ENCODE peak calls at places on chromosomes 13 and 19, in eight cellular contexts. R is heart left ventricle, A is suprapubic skin, V is gastrocnemius medialis, E is lower leg skin, B is erythroblast, Y is GM12891, H is esophagus squamous epithelium. O is an unnamed sample.

GRCh38 chr19:18501832-18502231 is 20.0 kb downstream of the ELL start:
- DNase-seq in E (no peak), A (no peak), Y (no peak), R (peak; percentile 85), H (no peak), V (no peak), B (no peak), O (no peak)

GRCh38 chr19:31002852-31003251 is 346.4 kb downstream of the TSHZ3 start:
- DNase-seq in E (no peak), A (no peak), H (no peak), B (no peak), Y (no peak), R (no peak), V (no peak), O (no peak)

GRCh38 chr13:98279473-98280175 is 102.6 kb upstream of the RNF113B start:
- DNase-seq in Y (no peak), V (no peak), H (no peak), E (no peak), R (no peak), B (no peak), A (no peak), O (no peak)

GRCh38 chr19:37997911-37998344 is 90.9 kb downstream of the SIPA1L3 start:
- DNase-seq in A (no peak), R (no peak), B (no peak), H (no peak), Y (no peak), E (no peak), V (no peak), O (no peak)

GRCh38 chr13:36818483-36819063 is 449 bp upstream of the RFXAP start:
- DNase-seq in V (no peak), E (no peak), Y (no peak), H (no peak), A (no peak), B (no peak), R (no peak), O (no peak)

GRCh38 chr13:24671367-24672117 is 8.7 kb upstream of the ATP12A start:
- DNase-seq in Y (no peak), E (peak; percentile 93), R (no peak), B (peak; percentile 31), H (no peak), A (no peak), V (no peak), O (no peak)

GRCh38 chr19:17872251-17873001 is 681 bp downstream of the SLC5A5 start:
- DNase-seq in A (no peak), E (no peak), H (no peak), B (peak; percentile 17), R (no peak), Y (no peak), V (no peak), O (no peak)

GRCh38 chr13:42847891-42848663 is 66.7 kb downstream of the FAM216B start:
- DNase-seq in E (no peak), V (no peak), B (no peak), A (no peak), Y (no peak), H (no peak), R (no peak), O (no peak)

GRCh38 chr13:81017525-81018152 is 676.7 kb upstream of the SPRY2 start:
- DNase-seq in V (no peak), R (no peak), H (no peak), E (no peak), Y (peak; percentile 2), B (peak; percentile 42), A (no peak), O (no peak)

GRCh38 chr13:76879211-76879875 is 6.9 kb downstream of the KCTD12 start:
- DNase-seq in B (no peak), A (peak; percentile 85), Y (peak; percentile 32), V (peak; percentile 48), H (peak; percentile 22), R (peak; percentile 71), E (peak; percentile 95), O (peak; percentile 25)

GRCh38 chr13:76516013-76516412 is 370.2 kb downstream of the KCTD12 start:
- DNase-seq in A (no peak), V (no peak), Y (no peak), E (no peak), R (no peak), B (no peak), H (no peak), O (no peak)

GRCh38 chr13:100302391-100302790 is 213.5 kb downstream of the PCCA start:
- DNase-seq in R (no peak), B (no peak), Y (no peak), E (no peak), A (no peak), V (no peak), H (no peak), O (no peak)

GRCh38 chr19:9289231-9289884 is 20.3 kb downstream of the ZNF699 start:
- DNase-seq in E (no peak), Y (no peak), B (no peak), A (no peak), V (no peak), H (no peak), R (no peak), O (no peak)

GRCh38 chr19:793775-794174 is 3.5 kb upstream of the PTBP1 start:
- DNase-seq in H (no peak), E (no peak), Y (no peak), B (no peak), A (no peak), V (no peak), R (no peak), O (no peak)

GRCh38 chr13:97971519-97971918 is 18.0 kb downstream of the IPO5 start:
- DNase-seq in B (no peak), Y (no peak), V (no peak), R (no peak), A (no peak), H (no peak), E (no peak), O (no peak)

GRCh38 chr19:32720216-32720935 is 809 bp downstream of the TDRD12 start:
- DNase-seq in E (peak; percentile 53), Y (no peak), B (no peak), R (no peak), A (no peak), V (no peak), H (no peak), O (no peak)

GRCh38 chr13:66405908-66406802 is 824.0 kb downstream of the PCDH9 start:
- DNase-seq in R (no peak), B (no peak), Y (no peak), E (no peak), V (no peak), A (no peak), H (no peak), O (no peak)

GRCh38 chr19:38266981-38267597 is 2.7 kb downstream of the SPINT2 start:
- DNase-seq in B (no peak), R (no peak), V (no peak), A (no peak), H (no peak), E (no peak), Y (no peak), O (no peak)

GRCh38 chr19:53549354-53549753 is 11.4 kb downstream of the ZNF331 start:
- DNase-seq in R (no peak), E (no peak), A (no peak), Y (no peak), B (no peak), H (no peak), V (no peak), O (no peak)

GRCh38 chr13:109361562-109361961 is 424.8 kb downstream of the IRS2 start:
- DNase-seq in V (no peak), B (no peak), E (no peak), H (no peak), Y (no peak), R (no peak), A (no peak), O (no peak)
- TF ChIP-seq POLR2A in V (no peak), B (no peak), E (no peak), H (no peak), Y (no peak), R (no peak), A (no peak), O (no peak)

GRCh38 chr13:112982281-112983041 is 13.4 kb downstream of the MCF2L start:
- DNase-seq in Y (no peak), B (no peak), V (no peak), E (no peak), A (no peak), H (no peak), R (no peak), O (no peak)

GRCh38 chr13:112984954-112985802 is 16.2 kb downstream of the MCF2L start:
- DNase-seq in Y (no peak), E (no peak), R (no peak), B (no peak), A (no peak), V (no peak), H (no peak), O (no peak)

GRCh38 chr13:112984501-112984900 is 15.5 kb downstream of the MCF2L start:
- DNase-seq in H (no peak), E (no peak), B (no peak), A (no peak), V (no peak), Y (no peak), R (no peak), O (no peak)

GRCh38 chr13:112983042-112983305 is 14.0 kb downstream of the MCF2L start:
- DNase-seq in H (no peak), E (no peak), B (no peak), R (no peak), V (no peak), Y (no peak), A (no peak), O (no peak)

GRCh38 chr13:112983428-112984196 is 14.6 kb downstream of the MCF2L start:
- DNase-seq in V (no peak), R (peak; percentile 69), A (no peak), E (no peak), H (no peak), B (no peak), Y (no peak), O (no peak)
- TF ChIP-seq POLR2A in V (no peak), R (no peak), A (no peak), E (no peak), H (no peak), B (no peak), Y (no peak), O (no peak)

GRCh38 chr19:35544110-35544802 is 1.2 kb upstream of the TMEM147 start:
- DNase-seq in E (peak; percentile 83), V (no peak), A (no peak), R (no peak), Y (no peak), H (no peak), B (no peak), O (no peak)

GRCh38 chr19:35540356-35540927 is 5.0 kb upstream of the TMEM147 start:
- DNase-seq in A (no peak), H (no peak), V (no peak), E (no peak), R (no peak), Y (no peak), B (no peak), O (no peak)

GRCh38 chr19:35543280-35544109 is 1.9 kb upstream of the TMEM147 start:
- DNase-seq in E (peak; percentile 82), B (no peak), Y (no peak), R (no peak), A (no peak), V (no peak), H (no peak), O (no peak)

GRCh38 chr19:35539850-35540249 is 5.6 kb upstream of the TMEM147 start:
- DNase-seq in R (no peak), Y (no peak), V (no peak), B (no peak), A (no peak), E (no peak), H (no peak), O (no peak)

GRCh38 chr19:35542209-35542608 is 3.2 kb upstream of the TMEM147 start:
- DNase-seq in E (no peak), Y (no peak), A (no peak), V (no peak), H (no peak), R (no peak), B (no peak), O (no peak)
- TF ChIP-seq POLR2A in E (no peak), Y (no peak), A (no peak), V (no peak), H (no peak), R (no peak), B (no peak), O (no peak)

GRCh38 chr13:73464758-73465628 is 406.2 kb downstream of the KLF5 start:
- DNase-seq in B (peak; percentile 81), H (no peak), V (peak; percentile 42), R (no peak), A (no peak), Y (no peak), E (no peak), O (no peak)
- TF ChIP-seq POLR2A in B (peak; percentile 34), H (no peak), V (no peak), R (no peak), A (no peak), Y (no peak), E (no peak), O (no peak)